ENCODE peak calls at places on chromosomes 7 and 10, in seven cellular contexts. D is gastrocnemius medialis; Q is stimulated activated CD8-positive, alpha-beta memory T cell treated with anti-CD3 and anti-CD28 coated beads, Interleukin-15, amount 100 ng/mL, for 24 hours; G is iris pigment epithelial cell; N is putamen; O is activated CD8-positive, alpha-beta T cell treated with anti-CD3 and anti-CD28 coated beads for 36 hours; M is T-cell. W is an unnamed sample.

GRCh38 chr10:102302611-102303010 is 57.3 kb downstream of the GBF1 start:
- DNase-seq in D (no peak), Q (no peak), G (peak; percentile 72), N (no peak), O (no peak), M (no peak), W (no peak)

GRCh38 chr10:28375399-28376354 is 72.8 kb upstream of the MPP7 start:
- DNase-seq in D (no peak), Q (no peak), G (peak; percentile 34), N (no peak), O (no peak), M (no peak), W (no peak)

GRCh38 chr10:4315529-4315928 is 510.5 kb upstream of the AKR1E2 start:
- DNase-seq in D (no peak), Q (no peak), G (peak; percentile 10), N (peak; percentile 7), O (no peak), M (no peak), W (no peak)

GRCh38 chr10:124270940-124271339 is 147.8 kb downstream of the OAT start:
- DNase-seq in D (no peak), Q (no peak), G (no peak), N (no peak), O (no peak), M (no peak), W (no peak)

GRCh38 chr7:125651823-125652528 is 722.4 kb upstream of the POT1 start:
- DNase-seq in D (no peak), Q (no peak), G (no peak), N (no peak), O (no peak), M (no peak), W (no peak)

GRCh38 chr10:126387041-126387908 is 1.0 kb downstream of the ADAM12 start:
- DNase-seq in D (no peak), Q (peak; percentile 5), G (peak; percentile 70), N (peak; percentile 63), O (peak; percentile 58), M (peak; percentile 8), W (no peak)

GRCh38 chr7:139035588-139036353 is at the start of gene ZC3HAV1L:
- DNase-seq in D (no peak), Q (peak; percentile 27), G (peak; percentile 72), N (peak; percentile 17), O (peak; percentile 75), M (peak; percentile 17), W (peak; percentile 12)

GRCh38 chr7:78924581-78924980 is 528.9 kb downstream of the MAGI2 start:
- DNase-seq in D (no peak), Q (no peak), G (peak; percentile 22), N (no peak), O (no peak), M (no peak), W (no peak)

GRCh38 chr10:114045071-114045737 is 1.5 kb downstream of the ADRB1 start:
- DNase-seq in D (no peak), Q (no peak), G (no peak), N (no peak), O (peak; percentile 26), M (no peak), W (no peak)

GRCh38 chr7:28297821-28298439 is 114.4 kb upstream of the CREB5 start:
- DNase-seq in D (no peak), Q (no peak), G (no peak), N (no peak), O (no peak), M (no peak), W (no peak)

GRCh38 chr10:33817647-33818046 is 483.2 kb upstream of the NRP1 start:
- DNase-seq in D (no peak), Q (no peak), G (no peak), N (no peak), O (no peak), M (no peak), W (no peak)

GRCh38 chr10:95706573-95706972 is 12.8 kb upstream of the TCTN3 start:
- DNase-seq in D (no peak), Q (no peak), G (no peak), N (no peak), O (no peak), M (no peak), W (no peak)

GRCh38 chr7:522071-522937 is 2.7 kb upstream of the PDGFA start:
- DNase-seq in D (peak; percentile 57), Q (no peak), G (peak; percentile 60), N (no peak), O (peak; percentile 61), M (no peak), W (no peak)

GRCh38 chr10:73456187-73456890 is 23.0 kb upstream of the MSS51 start:
- DNase-seq in D (no peak), Q (no peak), G (no peak), N (no peak), O (no peak), M (no peak), W (no peak)

GRCh38 chr10:2949948-2950354 is 117.4 kb upstream of the PFKP start:
- DNase-seq in D (no peak), Q (no peak), G (no peak), N (peak; percentile 9), O (peak; percentile 57), M (no peak), W (no peak)

GRCh38 chr7:68038621-68039314 is 1042.1 kb downstream of the TYW1 start:
- DNase-seq in D (no peak), Q (no peak), G (peak; percentile 21), N (no peak), O (no peak), M (no peak), W (no peak)

GRCh38 chr10:99233000-99233679 is 2.5 kb downstream of the HPSE2 start:
- DNase-seq in D (no peak), Q (no peak), G (no peak), N (no peak), O (no peak), M (no peak), W (no peak)

GRCh38 chr10:127759276-127759675 is 22.3 kb downstream of the FOXI2 start:
- DNase-seq in D (no peak), Q (no peak), G (no peak), N (no peak), O (no peak), M (no peak), W (no peak)